ENCODE peak calls at places on chromosomes 6 and 20, in five cellular contexts. M is nephron progenitor cell, A is adrenal gland, D is A549, Y is endothelial cell. V is an unnamed sample.

GRCh38 chr6:131510094-131510493 is 62.9 kb upstream of the ARG1 start:
- DNase-seq in M (no peak), A (no peak), D (no peak), Y (no peak), V (no peak)

GRCh38 chr6:12137480-12137879 is 125.4 kb downstream of the HIVEP1 start:
- DNase-seq in M (no peak), A (peak; percentile 89), D (no peak), Y (no peak), V (no peak)

GRCh38 chr6:152598858-152599537 is 38.2 kb downstream of the SYNE1 start:
- DNase-seq in M (no peak), A (peak; percentile 64), D (no peak), Y (no peak), V (no peak)

GRCh38 chr6:116680880-116681672 is at the start of gene KPNA5:
- DNase-seq in M (peak; percentile 94), A (peak; percentile 95), D (peak; percentile 70), Y (peak; percentile 89), V (peak; percentile 86)

GRCh38 chr6:166619912-166620311 is 7.1 kb downstream of the RPS6KA2 start:
- DNase-seq in M (no peak), A (no peak), D (no peak), Y (no peak), V (no peak)

GRCh38 chr6:106783631-106784566 is 154.5 kb downstream of the QRSL1 start:
- DNase-seq in M (no peak), A (no peak), D (peak; percentile 54), Y (no peak), V (no peak)

GRCh38 chr6:41539204-41539603 is 7.0 kb upstream of the FOXP4 start:
- DNase-seq in M (no peak), A (no peak), D (no peak), Y (no peak), V (no peak)

GRCh38 chr20:17150858-17151257 is 76.0 kb upstream of the PCSK2 start:
- DNase-seq in M (no peak), A (no peak), D (no peak), Y (no peak), V (no peak)

GRCh38 chr6:44060622-44061374 is 66.5 kb downstream of the MRPL14 start:
- DNase-seq in M (no peak), A (no peak), D (no peak), Y (no peak), V (no peak)

GRCh38 chr6:33570806-33571636 is 9.1 kb downstream of the BAK1 start:
- DNase-seq in M (peak; percentile 79), A (peak; percentile 90), D (peak; percentile 74), Y (peak; percentile 73), V (peak; percentile 69)

GRCh38 chr6:56841372-56841749 is 113.5 kb upstream of the BEND6 start:
- DNase-seq in M (no peak), A (no peak), D (no peak), Y (no peak), V (no peak)

GRCh38 chr20:37323985-37324384 is 22.0 kb upstream of the SRC start:
- DNase-seq in M (no peak), A (no peak), D (no peak), Y (no peak), V (no peak)

GRCh38 chr6:169170583-169170955 is 83.1 kb downstream of the THBS2 start:
- DNase-seq in M (no peak), A (peak; percentile 37), D (no peak), Y (no peak), V (no peak)

GRCh38 chr20:3340443-3340842 is 67.0 kb downstream of the DNAAF9 start:
- DNase-seq in M (no peak), A (peak; percentile 94), D (no peak), Y (no peak), V (no peak)

GRCh38 chr6:82015043-82015442 is 232.5 kb downstream of the IBTK start:
- DNase-seq in M (no peak), A (no peak), D (no peak), Y (no peak), V (no peak)

GRCh38 chr6:2970753-2971419 is 481 bp downstream of the SERPINB6 start:
- DNase-seq in M (peak; percentile 71), A (peak; percentile 87), D (peak; percentile 41), Y (peak; percentile 42), V (no peak)

GRCh38 chr6:142702501-142703460 is 242.2 kb downstream of the HIVEP2 start:
- DNase-seq in M (no peak), A (peak; percentile 78), D (no peak), Y (peak; percentile 17), V (no peak)

GRCh38 chr6:33410711-33411631 is at the start of gene PHF1:
- DNase-seq in M (peak; percentile 71), A (peak; percentile 76), D (peak; percentile 56), Y (peak; percentile 64), V (peak; percentile 51)

GRCh38 chr20:18176318-18176785 is 38.7 kb downstream of the KAT14 start:
- DNase-seq in M (no peak), A (no peak), D (no peak), Y (no peak), V (no peak)

GRCh38 chr6:42697268-42697655 is 25.1 kb downstream of the PRPH2 start:
- DNase-seq in M (no peak), A (peak; percentile 40), D (no peak), Y (no peak), V (no peak)

GRCh38 chr6:31403283-31403989 is at the start of gene MICA:
- DNase-seq in M (peak; percentile 89), A (peak; percentile 96), D (peak; percentile 93), Y (peak; percentile 78), V (peak; percentile 75)

GRCh38 chr20:52859156-52859887 is 112.8 kb upstream of the TSHZ2 start:
- DNase-seq in M (no peak), A (peak; percentile 53), D (no peak), Y (no peak), V (no peak)

GRCh38 chr20:47318596-47319516 is 37.6 kb downstream of the ZMYND8 start:
- DNase-seq in M (peak; percentile 68), A (peak; percentile 96), D (peak; percentile 49), Y (peak; percentile 46), V (peak; percentile 43)

GRCh38 chr20:10611357-10611756 is 62.4 kb downstream of the JAG1 start:
- DNase-seq in M (peak; percentile 49), A (peak; percentile 69), D (no peak), Y (peak; percentile 63), V (no peak)

GRCh38 chr20:17749979-17750721 is 50.4 kb downstream of the BANF2 start:
- DNase-seq in M (no peak), A (peak; percentile 77), D (no peak), Y (peak; percentile 49), V (no peak)

GRCh38 chr6:148304976-148305375 is 37.7 kb upstream of the SASH1 start:
- DNase-seq in M (no peak), A (no peak), D (no peak), Y (no peak), V (no peak)

GRCh38 chr6:147190556-147190955 is 13.7 kb upstream of the STXBP5 start:
- DNase-seq in M (no peak), A (no peak), D (no peak), Y (no peak), V (no peak)

GRCh38 chr6:3159805-3160781 is 2.7 kb upstream of the TUBB2A start:
- DNase-seq in M (no peak), A (peak; percentile 79), D (no peak), Y (no peak), V (no peak)

GRCh38 chr6:28953039-28953872 is 29.5 kb upstream of the TRIM27 start:
- DNase-seq in M (peak; percentile 59), A (peak; percentile 69), D (peak; percentile 57), Y (peak; percentile 56), V (peak; percentile 44)

GRCh38 chr6:167030222-167031072 is 31.2 kb downstream of the CEP43 start:
- DNase-seq in M (no peak), A (no peak), D (no peak), Y (no peak), V (no peak)

GRCh38 chr20:10430000-10430466 is 4.0 kb downstream of the MKKS start:
- DNase-seq in M (no peak), A (no peak), D (peak; percentile 40), Y (no peak), V (no peak)

GRCh38 chr20:2626853-2627541 is 25.4 kb upstream of the NOP56 start:
- DNase-seq in M (no peak), A (no peak), D (no peak), Y (no peak), V (no peak)

DNA sequence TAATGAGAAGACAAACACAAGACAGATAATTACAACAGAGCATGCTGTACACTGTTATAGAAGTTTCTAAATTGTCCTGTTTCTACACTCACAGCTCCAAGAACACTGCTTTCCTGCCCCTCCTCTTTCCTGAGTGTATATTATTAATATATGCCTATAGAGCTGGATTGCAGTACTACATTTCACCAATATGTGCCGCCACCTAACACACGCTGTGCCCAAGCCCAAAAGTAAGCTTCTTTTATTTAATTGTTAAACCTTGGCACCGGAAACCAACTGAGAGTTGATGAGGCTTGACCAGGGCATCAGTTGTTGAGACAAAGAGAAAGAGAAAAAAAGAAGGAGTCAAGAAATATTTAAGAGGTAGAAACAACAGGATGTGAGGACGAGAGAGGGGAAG is 16.0 kb upstream of the PTPRT start:
- DNase-seq in M (no peak), A (no peak), D (no peak), Y (no peak), V (no peak)
- TF ChIP-seq CTCF in M (no peak), A (no peak), D (no peak), Y (no peak), V (peak; percentile 20)

DNA sequence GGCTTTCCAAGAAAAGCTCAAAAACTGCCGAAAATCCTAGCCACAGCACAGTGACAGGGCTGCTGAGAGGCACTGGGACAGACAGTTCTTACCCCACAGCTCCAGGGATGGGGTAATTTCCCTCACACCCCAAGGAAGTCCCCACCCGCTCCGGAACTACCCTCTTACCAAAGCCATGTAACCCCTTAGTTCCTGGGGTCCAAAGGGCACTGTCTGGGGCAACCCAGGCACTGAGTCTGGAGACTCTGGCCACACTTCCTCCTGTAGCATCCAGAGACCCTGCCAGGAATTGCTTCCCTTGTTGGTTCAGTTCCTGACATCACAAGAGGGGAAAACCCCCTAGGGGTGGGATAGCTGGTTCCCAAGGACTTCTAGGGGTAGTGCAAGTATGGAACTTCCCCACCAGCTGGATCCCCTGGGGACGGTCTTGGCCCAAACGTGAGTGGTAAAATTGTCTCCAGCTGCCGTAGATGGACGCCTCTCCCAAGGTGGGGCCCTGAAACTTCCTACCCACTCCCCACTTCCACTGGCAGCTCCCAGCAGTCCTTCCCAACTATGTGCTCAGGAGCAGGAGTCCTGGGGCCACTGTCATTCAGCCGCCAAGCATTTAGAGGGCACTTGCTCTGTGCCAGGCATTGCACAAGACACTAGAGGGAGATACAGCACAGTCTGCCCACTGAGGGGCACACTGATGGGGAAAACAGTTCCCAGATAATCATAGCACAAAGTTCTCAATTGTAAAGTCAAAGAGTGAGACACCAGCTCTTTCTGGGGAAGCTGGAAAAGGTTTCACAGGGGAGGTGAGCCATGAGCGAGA is 17.3 kb upstream of the HCK start:
- DNase-seq in M (no peak), A (no peak), D (no peak), Y (no peak), V (no peak)
- TF ChIP-seq CTCF in M (no peak), A (no peak), D (peak; percentile 7), Y (no peak), V (no peak)

GRCh38 chr6:15254074-15254975 is 8.5 kb downstream of the JARID2 start:
- DNase-seq in M (no peak), A (no peak), D (no peak), Y (no peak), V (no peak)
- TF ChIP-seq CTCF in M (no peak), A (no peak), D (no peak), Y (no peak), V (no peak)

DNA sequence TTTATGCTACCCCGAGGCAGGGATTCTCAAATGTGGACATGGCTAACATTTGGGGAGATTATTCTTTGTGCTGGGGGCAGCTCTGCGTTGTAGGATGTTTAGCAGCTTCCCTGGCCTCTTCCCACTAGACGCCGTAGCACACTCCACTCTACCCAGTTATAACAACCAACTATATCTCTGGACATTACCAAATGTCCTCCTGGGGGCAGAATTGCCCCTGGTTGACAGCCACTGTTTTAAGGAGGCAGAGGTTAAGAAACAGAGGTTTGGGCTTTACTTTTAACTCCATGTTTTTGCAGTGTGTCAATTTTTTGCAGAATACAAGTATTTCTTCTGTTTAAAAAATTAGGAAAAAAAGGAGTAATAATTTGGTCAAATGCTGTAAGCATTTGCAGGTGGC is 56.2 kb upstream of the BMP6 start:
- DNase-seq in M (no peak), A (no peak), D (no peak), Y (no peak), V (no peak)
- TF ChIP-seq CTCF in M (no peak), A (no peak), D (peak; percentile 20), Y (no peak), V (no peak)